ENCODE peak calls at places on chromosomes 12 and 14, in eight cellular contexts. One of them, this sample, is unnamed. For H3K9me3, the result is how much of the 10 kb centered on the place peaks cover.

GRCh38 chr12:132094269-132094891 is 49.7 kb downstream of the DDX51 start:
- DNase-seq in stomach: no peak
- DNase-seq in thoracic aorta: no peak
- DNase-seq in aorta: no peak
- DNase-seq in kidney: no peak
- DNase-seq in transverse colon: no peak
- DNase-seq in lung: no peak
- DNase-seq in cardiac muscle cell: no peak
- DNase-seq in this sample: no peak

GRCh38 chr12:120234643-120235368 is 30.7 kb downstream of the PXN start:
- DNase-seq in thoracic aorta: peak
- DNase-seq in stomach: peak
- DNase-seq in cardiac muscle cell: peak
- DNase-seq in kidney: peak
- DNase-seq in aorta: peak
- DNase-seq in transverse colon: peak
- DNase-seq in lung: peak
- DNase-seq in this sample: peak

GRCh38 chr14:24958271-24958670 is 91.7 kb downstream of the STXBP6 start:
- DNase-seq in thoracic aorta: no peak
- DNase-seq in kidney: no peak
- DNase-seq in aorta: no peak
- DNase-seq in stomach: no peak
- DNase-seq in lung: no peak
- DNase-seq in cardiac muscle cell: no peak
- DNase-seq in transverse colon: no peak
- DNase-seq in this sample: no peak

GRCh38 chr12:79422060-79422812 is 268.5 kb downstream of the PAWR start:
- DNase-seq in thoracic aorta: no peak
- DNase-seq in cardiac muscle cell: no peak
- DNase-seq in stomach: no peak
- DNase-seq in lung: no peak
- DNase-seq in kidney: no peak
- DNase-seq in transverse colon: no peak
- DNase-seq in aorta: no peak
- DNase-seq in this sample: no peak

GRCh38 chr12:20549115-20549719 is 145.9 kb upstream of the SLCO1C1 start:
- DNase-seq in lung: no peak
- DNase-seq in thoracic aorta: no peak
- DNase-seq in aorta: no peak
- DNase-seq in kidney: no peak
- DNase-seq in transverse colon: peak
- DNase-seq in cardiac muscle cell: peak
- DNase-seq in stomach: no peak
- DNase-seq in this sample: no peak

GRCh38 chr12:67394600-67394999 is 125.4 kb downstream of the CAND1 start:
- DNase-seq in kidney: peak
- DNase-seq in transverse colon: no peak
- DNase-seq in thoracic aorta: peak
- DNase-seq in cardiac muscle cell: no peak
- DNase-seq in stomach: no peak
- DNase-seq in aorta: peak
- DNase-seq in lung: no peak
- DNase-seq in this sample: peak

GRCh38 chr12:26633591-26634210 is 199.3 kb downstream of the ITPR2 start:
- DNase-seq in stomach: no peak
- DNase-seq in thoracic aorta: no peak
- DNase-seq in transverse colon: no peak
- DNase-seq in cardiac muscle cell: no peak
- DNase-seq in lung: no peak
- DNase-seq in aorta: no peak
- DNase-seq in kidney: no peak
- DNase-seq in this sample: no peak

GRCh38 chr12:93442411-93443340 is 929 bp upstream of the UBE2N start:
- DNase-seq in aorta: no peak
- DNase-seq in thoracic aorta: no peak
- DNase-seq in cardiac muscle cell: peak
- DNase-seq in transverse colon: no peak
- DNase-seq in stomach: no peak
- DNase-seq in lung: no peak
- DNase-seq in kidney: no peak
- DNase-seq in this sample: no peak

GRCh38 chr12:104121001-104121400 is 17.0 kb downstream of the NFYB start:
- DNase-seq in cardiac muscle cell: no peak
- DNase-seq in transverse colon: no peak
- DNase-seq in lung: no peak
- DNase-seq in stomach: no peak
- DNase-seq in thoracic aorta: no peak
- DNase-seq in aorta: no peak
- DNase-seq in kidney: no peak
- DNase-seq in this sample: no peak

GRCh38 chr14:96052541-96053105 is 13.5 kb downstream of the C14orf132 start:
- DNase-seq in transverse colon: no peak
- DNase-seq in aorta: no peak
- DNase-seq in lung: no peak
- DNase-seq in stomach: no peak
- DNase-seq in thoracic aorta: no peak
- DNase-seq in kidney: no peak
- DNase-seq in cardiac muscle cell: no peak
- DNase-seq in this sample: no peak

GRCh38 chr12:113056631-113057488 is at the start of gene DTX1:
- DNase-seq in aorta: no peak
- DNase-seq in transverse colon: no peak
- DNase-seq in stomach: no peak
- DNase-seq in kidney: peak
- DNase-seq in lung: no peak
- DNase-seq in cardiac muscle cell: peak
- DNase-seq in thoracic aorta: no peak
- DNase-seq in this sample: no peak

GRCh38 chr12:54723653-54724256 is 75.6 kb upstream of the DCD start:
- DNase-seq in aorta: no peak
- DNase-seq in kidney: no peak
- DNase-seq in transverse colon: no peak
- DNase-seq in stomach: no peak
- DNase-seq in thoracic aorta: no peak
- DNase-seq in lung: no peak
- DNase-seq in cardiac muscle cell: peak
- DNase-seq in this sample: no peak

GRCh38 chr12:21771311-21771710 is 3.2 kb downstream of the KCNJ8 start:
- DNase-seq in stomach: no peak
- DNase-seq in transverse colon: no peak
- DNase-seq in thoracic aorta: no peak
- DNase-seq in lung: no peak
- DNase-seq in cardiac muscle cell: no peak
- DNase-seq in kidney: no peak
- DNase-seq in aorta: no peak
- DNase-seq in this sample: no peak

GRCh38 chr12:14280921-14281320 is 84.6 kb upstream of the ATF7IP start:
- DNase-seq in stomach: no peak
- DNase-seq in transverse colon: no peak
- DNase-seq in cardiac muscle cell: no peak
- DNase-seq in aorta: no peak
- DNase-seq in kidney: no peak
- DNase-seq in thoracic aorta: no peak
- DNase-seq in lung: no peak
- DNase-seq in this sample: no peak

GRCh38 chr12:59087077-59087673 is 166.9 kb upstream of the LRIG3 start:
- DNase-seq in transverse colon: peak
- DNase-seq in stomach: no peak
- DNase-seq in thoracic aorta: no peak
- DNase-seq in cardiac muscle cell: no peak
- DNase-seq in aorta: no peak
- DNase-seq in kidney: no peak
- DNase-seq in lung: no peak
- DNase-seq in this sample: no peak

GRCh38 chr12:109492371-109492770 is 14.9 kb downstream of the UBE3B start:
- DNase-seq in cardiac muscle cell: no peak
- DNase-seq in stomach: peak
- DNase-seq in thoracic aorta: no peak
- DNase-seq in kidney: no peak
- DNase-seq in transverse colon: no peak
- DNase-seq in aorta: no peak
- DNase-seq in lung: no peak
- DNase-seq in this sample: no peak

GRCh38 chr12:109493938-109494337 is 16.5 kb downstream of the UBE3B start:
- DNase-seq in aorta: no peak
- DNase-seq in thoracic aorta: no peak
- DNase-seq in lung: no peak
- DNase-seq in transverse colon: no peak
- DNase-seq in kidney: no peak
- DNase-seq in cardiac muscle cell: no peak
- DNase-seq in stomach: no peak
- DNase-seq in this sample: no peak

GRCh38 chr12:109489955-109490565 is 12.6 kb downstream of the UBE3B start:
- DNase-seq in aorta: no peak
- DNase-seq in kidney: no peak
- DNase-seq in stomach: no peak
- DNase-seq in thoracic aorta: no peak
- DNase-seq in transverse colon: no peak
- DNase-seq in lung: no peak
- DNase-seq in cardiac muscle cell: no peak
- DNase-seq in this sample: no peak

GRCh38 chr12:109493090-109493489 is 15.7 kb downstream of the UBE3B start:
- DNase-seq in transverse colon: no peak
- DNase-seq in aorta: no peak
- DNase-seq in lung: no peak
- DNase-seq in cardiac muscle cell: no peak
- DNase-seq in stomach: no peak
- DNase-seq in thoracic aorta: no peak
- DNase-seq in kidney: no peak
- DNase-seq in this sample: no peak

GRCh38 chr12:109491671-109492070 is 14.2 kb downstream of the UBE3B start:
- DNase-seq in stomach: no peak
- DNase-seq in kidney: no peak
- DNase-seq in transverse colon: no peak
- DNase-seq in cardiac muscle cell: no peak
- DNase-seq in lung: no peak
- DNase-seq in aorta: no peak
- DNase-seq in thoracic aorta: no peak
- DNase-seq in this sample: no peak
- H3K9me3 ChIP-seq in stomach: under half
- H3K9me3 ChIP-seq in kidney: under half
- H3K9me3 ChIP-seq in transverse colon: under half
- H3K9me3 ChIP-seq in cardiac muscle cell: under half
- H3K9me3 ChIP-seq in lung: under half
- H3K9me3 ChIP-seq in aorta: under half
- H3K9me3 ChIP-seq in thoracic aorta: under half
- H3K9me3 ChIP-seq in this sample: under half

GRCh38 chr12:12899530-12900380 is 8.4 kb downstream of the GPRC5A start:
- DNase-seq in thoracic aorta: no peak
- DNase-seq in kidney: no peak
- DNase-seq in stomach: no peak
- DNase-seq in transverse colon: no peak
- DNase-seq in cardiac muscle cell: no peak
- DNase-seq in aorta: no peak
- DNase-seq in lung: no peak
- DNase-seq in this sample: peak

GRCh38 chr12:12900786-12901157 is 9.4 kb downstream of the GPRC5A start:
- DNase-seq in transverse colon: no peak
- DNase-seq in thoracic aorta: no peak
- DNase-seq in lung: no peak
- DNase-seq in cardiac muscle cell: no peak
- DNase-seq in aorta: no peak
- DNase-seq in stomach: no peak
- DNase-seq in kidney: no peak
- DNase-seq in this sample: no peak

GRCh38 chr12:12901158-12901791 is 9.9 kb downstream of the GPRC5A start:
- DNase-seq in thoracic aorta: peak
- DNase-seq in kidney: no peak
- DNase-seq in stomach: no peak
- DNase-seq in lung: no peak
- DNase-seq in cardiac muscle cell: no peak
- DNase-seq in aorta: peak
- DNase-seq in transverse colon: peak
- DNase-seq in this sample: peak

GRCh38 chr12:12903642-12904609 is 12.6 kb downstream of the GPRC5A start:
- DNase-seq in transverse colon: peak
- DNase-seq in aorta: no peak
- DNase-seq in kidney: no peak
- DNase-seq in lung: no peak
- DNase-seq in thoracic aorta: no peak
- DNase-seq in cardiac muscle cell: no peak
- DNase-seq in stomach: no peak
- DNase-seq in this sample: no peak

DNA sequence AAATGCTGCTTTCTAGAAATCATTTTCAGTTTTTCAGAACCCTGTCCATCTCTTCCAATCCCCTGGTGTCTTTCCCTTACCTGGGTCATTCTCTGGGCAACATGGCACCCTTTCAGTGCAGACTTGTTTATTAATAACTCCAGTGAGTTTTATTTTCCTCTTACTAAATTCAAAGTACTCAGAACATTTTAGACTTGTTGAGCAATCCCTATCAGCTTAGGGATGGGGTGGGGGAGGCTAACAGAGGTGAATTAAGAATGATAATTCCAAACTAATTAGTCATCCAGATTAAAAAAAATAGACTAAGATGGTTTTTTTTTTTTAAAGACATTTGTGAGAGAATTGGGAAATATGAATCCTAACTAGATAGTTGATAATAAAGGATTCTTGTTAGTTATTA is 10.7 kb downstream of the GPRC5A start:
- DNase-seq in aorta: no peak
- DNase-seq in cardiac muscle cell: no peak
- DNase-seq in thoracic aorta: no peak
- DNase-seq in stomach: no peak
- DNase-seq in transverse colon: no peak
- DNase-seq in kidney: no peak
- DNase-seq in lung: no peak
- DNase-seq in this sample: peak
- H3K4me3 ChIP-seq in aorta: peak
- H3K4me3 ChIP-seq in cardiac muscle cell: no peak
- H3K4me3 ChIP-seq in thoracic aorta: peak
- H3K4me3 ChIP-seq in stomach: no peak
- H3K4me3 ChIP-seq in transverse colon: no peak
- H3K4me3 ChIP-seq in kidney: no peak
- H3K4me3 ChIP-seq in lung: no peak
- H3K4me3 ChIP-seq in this sample: no peak

GRCh38 chr14:50001146-50001998 is 108.5 kb downstream of the ARF6 start:
- DNase-seq in lung: peak
- DNase-seq in stomach: peak
- DNase-seq in thoracic aorta: no peak
- DNase-seq in transverse colon: peak
- DNase-seq in cardiac muscle cell: no peak
- DNase-seq in kidney: peak
- DNase-seq in aorta: peak
- DNase-seq in this sample: peak
- H3K9me3 ChIP-seq in lung: under half
- H3K9me3 ChIP-seq in stomach: under half
- H3K9me3 ChIP-seq in thoracic aorta: under half
- H3K9me3 ChIP-seq in transverse colon: under half
- H3K9me3 ChIP-seq in cardiac muscle cell: under half
- H3K9me3 ChIP-seq in kidney: under half
- H3K9me3 ChIP-seq in aorta: under half
- H3K9me3 ChIP-seq in this sample: under half

DNA sequence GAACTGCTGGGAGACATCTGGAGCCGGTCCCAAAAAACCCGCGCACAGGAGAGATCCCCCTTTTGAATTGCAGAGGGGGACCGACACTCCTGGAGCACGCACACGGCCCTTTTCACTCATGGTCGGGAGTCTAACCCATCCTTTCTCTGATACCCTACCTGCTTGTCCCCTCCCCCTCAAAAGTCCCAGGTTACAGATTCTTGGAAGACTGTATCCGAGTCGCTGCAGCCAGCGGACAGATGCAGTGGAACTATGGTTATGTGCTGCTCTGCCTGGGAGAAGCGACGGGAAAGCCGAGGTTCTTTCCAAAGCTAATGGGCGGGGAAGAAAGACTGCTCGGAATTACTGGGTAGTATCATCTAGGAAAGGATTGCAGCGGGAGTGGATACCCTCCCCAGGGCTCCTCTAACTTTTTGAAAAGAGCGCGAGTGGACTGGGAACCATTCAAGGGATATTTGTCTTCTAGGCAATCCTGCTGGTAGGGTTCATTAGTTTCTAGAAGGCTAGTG is 1.5 kb downstream of the PTHLH start:
- DNase-seq in transverse colon: no peak
- DNase-seq in aorta: no peak
- DNase-seq in thoracic aorta: no peak
- DNase-seq in stomach: no peak
- DNase-seq in kidney: no peak
- DNase-seq in cardiac muscle cell: peak
- DNase-seq in lung: no peak
- DNase-seq in this sample: no peak
- H3K4me3 ChIP-seq in transverse colon: peak
- H3K4me3 ChIP-seq in aorta: peak
- H3K4me3 ChIP-seq in thoracic aorta: peak
- H3K4me3 ChIP-seq in stomach: peak
- H3K4me3 ChIP-seq in kidney: peak
- H3K4me3 ChIP-seq in cardiac muscle cell: peak
- H3K4me3 ChIP-seq in lung: no peak
- H3K4me3 ChIP-seq in this sample: peak

This sample was measured in gastrocnemius medialis.